ENCODE peak calls at places on chromosomes 16 and 17, in eight cellular contexts. Z is endodermal cell, T is prostate gland, M is upper lobe of right lung, I is heart left ventricle, F is vagina, E is testis, O is tibial artery. C is an unnamed sample.

GRCh38 chr17:44307387-44308186 is 814 bp upstream of the RUNDC3A start:
- DNase-seq in I (no peak), E (peak; percentile 73), Z (peak; percentile 95), T (peak; percentile 57), O (no peak), F (no peak), M (no peak), C (peak; percentile 82)

GRCh38 chr17:36610472-36610871 is 9.1 kb downstream of the MRM1 start:
- DNase-seq in Z (no peak), I (no peak), F (no peak), T (no peak), O (no peak), M (no peak), E (no peak), C (no peak)

GRCh38 chr17:21380659-21381058 is 4.5 kb downstream of the KCNJ12 start:
- DNase-seq in I (no peak), E (no peak), M (no peak), O (no peak), F (no peak), T (no peak), Z (no peak), C (no peak)

GRCh38 chr17:7019839-7020519 is 2.9 kb upstream of the BCL6B start:
- DNase-seq in I (peak; percentile 66), Z (peak; percentile 92), O (peak; percentile 82), T (no peak), M (peak; percentile 73), F (no peak), E (peak; percentile 62), C (no peak)

GRCh38 chr17:50056961-50057330 is 1.0 kb downstream of the ITGA3 start:
- DNase-seq in F (no peak), Z (peak; percentile 85), E (peak; percentile 26), I (no peak), T (no peak), M (no peak), O (no peak), C (no peak)

GRCh38 chr16:13902677-13903076 is 17.3 kb upstream of the ERCC4 start:
- DNase-seq in E (no peak), T (no peak), O (no peak), M (no peak), I (no peak), F (no peak), Z (no peak), C (no peak)

GRCh38 chr17:41962768-41963434 is 3.7 kb upstream of the CNP start:
- DNase-seq in T (peak; percentile 67), M (peak; percentile 82), O (peak; percentile 80), Z (peak; percentile 97), F (no peak), I (peak; percentile 76), E (peak; percentile 88), C (peak; percentile 70)

GRCh38 chr17:50918933-50919296 is 52.8 kb upstream of the TOB1 start:
- DNase-seq in T (no peak), E (no peak), M (no peak), I (no peak), O (no peak), F (no peak), Z (no peak), C (no peak)

GRCh38 chr16:69270395-69270794 is 40.8 kb upstream of the VPS4A start:
- DNase-seq in Z (no peak), E (no peak), O (no peak), I (no peak), F (no peak), T (no peak), M (no peak), C (no peak)

GRCh38 chr16:57480754-57481230 is 5.5 kb downstream of the DOK4 start:
- DNase-seq in Z (no peak), T (no peak), E (no peak), M (no peak), F (no peak), I (no peak), O (peak; percentile 64), C (no peak)

GRCh38 chr17:39150104-39150634 is 1.3 kb downstream of the PLXDC1 start:
- DNase-seq in E (no peak), Z (no peak), F (no peak), I (no peak), O (no peak), M (no peak), T (no peak), C (no peak)

GRCh38 chr17:39152134-39152884 is 872 bp upstream of the PLXDC1 start:
- DNase-seq in F (no peak), T (no peak), M (no peak), E (no peak), Z (peak; percentile 88), I (peak; percentile 63), O (no peak), C (no peak)

GRCh38 chr17:39153541-39154111 is 2.2 kb upstream of the PLXDC1 start:
- DNase-seq in E (peak; percentile 93), M (peak; percentile 94), Z (peak; percentile 98), O (peak; percentile 96), F (no peak), I (peak; percentile 94), T (peak; percentile 91), C (peak; percentile 84)

GRCh38 chr17:39151680-39152058 is 232 bp upstream of the PLXDC1 start:
- DNase-seq in I (no peak), E (no peak), O (no peak), M (peak; percentile 65), F (no peak), Z (peak; percentile 79), T (no peak), C (no peak)

DNA sequence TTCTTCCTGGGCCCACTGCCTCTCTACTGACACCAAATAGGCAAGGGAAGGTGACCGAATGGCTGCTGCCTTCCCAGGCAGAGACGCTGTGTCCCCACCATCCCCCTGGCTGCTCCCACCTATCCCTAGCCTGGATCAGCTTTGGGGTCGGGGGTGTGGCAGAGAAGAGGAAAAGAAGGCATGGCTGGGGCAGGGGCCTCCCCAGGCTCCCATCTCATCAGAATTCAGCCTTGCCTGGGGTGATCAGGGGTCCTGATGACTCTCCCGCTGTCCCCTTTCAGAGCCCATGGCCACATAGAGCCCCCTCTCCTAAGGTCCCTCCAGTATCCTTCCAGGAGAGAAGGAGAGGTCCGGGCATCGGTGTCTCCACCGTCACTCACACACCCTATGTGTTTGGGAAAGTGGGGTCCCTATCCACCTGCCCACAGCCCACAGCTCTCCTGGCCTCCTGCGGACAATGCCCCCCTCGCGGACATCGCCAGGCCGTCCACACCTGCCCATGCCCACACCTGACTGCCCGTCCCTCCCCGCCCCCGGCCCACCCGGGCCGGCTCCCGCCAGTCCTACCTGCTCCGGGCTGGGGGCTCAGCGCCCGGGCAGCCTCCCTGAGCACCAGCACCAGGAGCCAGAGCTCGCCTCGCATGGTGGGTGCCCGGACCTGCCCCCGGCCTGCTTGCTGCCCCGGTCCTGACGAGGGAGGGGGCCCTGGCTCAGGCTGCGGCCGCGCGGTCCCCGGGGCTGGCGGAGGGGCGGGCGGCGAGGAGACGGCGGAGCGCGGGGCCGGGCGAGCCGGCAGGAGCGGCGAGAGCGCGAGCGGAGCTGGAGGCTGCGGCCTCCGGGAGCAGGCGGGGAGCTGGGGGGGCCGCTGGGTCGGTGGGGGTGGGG is at the start of gene PLXDC1:
- DNase-seq in E (no peak), T (no peak), Z (peak; percentile 79), I (no peak), O (no peak), F (no peak), M (peak; percentile 70), C (no peak)
- H3K27ac ChIP-seq in E (peak within 1 kb of the TSS; percentile 96), T (peak within 1 kb of the TSS; percentile 93), Z (no peak within 1 kb of the TSS), I (peak within 1 kb of the TSS; percentile 98), O (peak within 1 kb of the TSS; percentile 94), F (peak within 1 kb of the TSS; percentile 100), M (peak within 1 kb of the TSS; percentile 70), C (peak within 1 kb of the TSS; percentile 90)

GRCh38 chr17:32235588-32235987 is 30.0 kb upstream of the RHBDL3 start:
- DNase-seq in M (no peak), O (no peak), E (no peak), I (no peak), Z (no peak), F (no peak), T (no peak), C (no peak)

GRCh38 chr17:32241521-32242094 is 24.0 kb upstream of the RHBDL3 start:
- DNase-seq in T (no peak), Z (peak; percentile 74), E (no peak), O (no peak), F (no peak), I (no peak), M (no peak), C (no peak)

GRCh38 chr17:32239457-32239856 is 26.2 kb upstream of the RHBDL3 start:
- DNase-seq in O (no peak), I (no peak), M (no peak), Z (peak; percentile 26), E (no peak), T (no peak), F (no peak), C (no peak)

GRCh38 chr17:32243712-32244111 is 21.9 kb upstream of the RHBDL3 start:
- DNase-seq in T (no peak), O (no peak), M (no peak), E (no peak), Z (no peak), F (no peak), I (no peak), C (no peak)

GRCh38 chr17:32240745-32241144 is 24.9 kb upstream of the RHBDL3 start:
- DNase-seq in M (no peak), Z (peak; percentile 86), E (peak; percentile 40), O (no peak), F (no peak), T (no peak), I (peak; percentile 67), C (no peak)
- TF ChIP-seq CTCF in M (no peak), Z (no peak), E (no peak), O (no peak), F (no peak), T (no peak), I (no peak), C (no peak)

GRCh38 chr17:80826955-80827645 is 164.5 kb upstream of the CHMP6 start:
- DNase-seq in Z (peak; percentile 83), T (no peak), I (no peak), E (no peak), O (peak; percentile 90), M (peak; percentile 63), F (no peak), C (peak; percentile 93)
- H3K27ac ChIP-seq in Z (no peak overlapping the region), T (no peak overlapping the region), I (no peak overlapping the region), E (no peak overlapping the region), O (peak overlapping the region; percentile 28), M (peak overlapping the region; percentile 42), F (peak overlapping the region; percentile 61), C (peak overlapping the region; percentile 96)

DNA sequence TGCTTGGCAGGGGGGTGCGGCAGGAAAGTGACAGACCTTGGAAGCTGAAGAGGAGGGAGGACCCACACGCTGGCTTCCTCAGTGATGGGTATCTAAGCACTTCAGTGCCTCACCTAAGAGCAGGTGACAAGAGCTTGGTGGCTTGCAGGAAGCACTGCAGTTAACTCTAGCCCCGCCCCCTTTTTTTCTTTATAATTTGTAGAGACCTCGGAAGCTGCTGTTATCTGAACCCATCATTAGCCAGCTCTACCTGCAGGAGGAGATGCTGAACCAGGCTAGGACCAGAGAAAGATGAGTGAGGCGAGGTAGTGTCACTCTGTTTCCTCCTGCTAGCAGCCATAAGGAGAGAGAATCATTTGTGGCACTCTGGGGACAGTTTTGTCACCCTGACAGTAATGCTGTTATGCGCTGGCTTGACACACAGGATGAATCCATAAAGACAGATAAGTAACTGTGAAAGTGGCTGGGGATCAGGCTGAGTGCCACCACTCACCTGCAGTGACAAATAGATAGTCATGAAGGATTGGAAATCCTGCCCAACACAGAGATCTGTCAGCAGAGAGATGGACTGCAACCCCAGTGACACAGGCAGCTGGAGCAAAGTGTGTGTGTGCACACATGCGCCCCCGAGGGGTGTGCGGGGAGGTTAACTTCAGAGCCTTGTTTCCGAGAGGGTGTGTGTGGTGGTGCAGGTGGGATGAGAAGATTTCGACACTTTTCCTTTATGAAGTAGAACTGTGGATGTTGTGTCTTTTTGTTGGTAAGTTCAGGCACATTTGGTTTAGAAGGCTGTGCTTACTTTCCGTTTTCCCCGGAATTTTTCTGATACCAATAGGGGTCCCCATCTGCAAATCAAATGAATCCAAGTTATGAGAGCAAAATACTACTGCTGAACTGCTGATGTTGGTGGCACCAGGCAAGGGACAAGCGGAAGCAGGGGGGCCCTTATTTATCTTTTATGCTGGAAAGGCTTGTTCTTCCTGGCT is 223.9 kb downstream of the IRX3 start:
- DNase-seq in Z (peak; percentile 86), T (no peak), F (peak; percentile 70), E (no peak), O (no peak), M (no peak), I (no peak), C (no peak)
- TF ChIP-seq CTCF in Z (peak; percentile 47), T (no peak), F (no peak), E (no peak), O (no peak), M (no peak), I (no peak), C (no peak)